ENCODE peak calls at places on chromosomes 6 and 20, in six cellular contexts. N is neuronal stem cell, B is mesendoderm, Q is IMR-90, M is H1, W is mesenchymal stem cell. Y is an unnamed sample.

GRCh38 chr6:35023091-35023490 is 118.0 kb downstream of the TCP11 start:
- DNase-seq in B (no peak), M (no peak), W (no peak), Q (no peak), N (no peak), Y (no peak)

GRCh38 chr20:57008217-57008616 is 258.2 kb downstream of the BMP7 start:
- DNase-seq in N (no peak), M (no peak), W (no peak), Q (no peak), B (no peak), Y (no peak)

GRCh38 chr20:4573564-4574355 is 147.9 kb upstream of the PRND start:
- DNase-seq in W (peak), Q (peak), B (no peak), M (no peak), N (no peak), Y (no peak)

GRCh38 chr20:60365063-60365640 is 406.9 kb downstream of the CDH26 start:
- DNase-seq in N (no peak), B (peak), Q (no peak), M (peak), W (no peak), Y (peak)

GRCh38 chr6:152863618-152864326 is 113.2 kb downstream of the VIP start:
- DNase-seq in M (peak), W (peak), N (peak), Q (peak), B (peak), Y (peak)

GRCh38 chr20:31670371-31671228 is 32.9 kb downstream of the COX4I2 start:
- DNase-seq in M (no peak), W (peak), N (no peak), Q (peak), B (peak), Y (no peak)

GRCh38 chr20:62192635-62193034 is 9.8 kb downstream of the MTG2 start:
- DNase-seq in N (no peak), B (no peak), Q (no peak), M (no peak), W (no peak), Y (no peak)

GRCh38 chr6:158414900-158415299 is 102.6 kb downstream of the TULP4 start:
- DNase-seq in W (peak), B (no peak), Q (peak), M (no peak), N (no peak), Y (no peak)

GRCh38 chr6:113120577-113121285 is 736.4 kb upstream of the MARCKS start:
- DNase-seq in B (peak), W (peak), Q (peak), N (no peak), M (no peak), Y (no peak)

GRCh38 chr6:28648035-28648877 is 122.6 kb downstream of the GPX5 start:
- DNase-seq in W (peak), M (peak), B (peak), Q (peak), N (peak), Y (peak)

GRCh38 chr20:54103067-54103761 is 32.8 kb upstream of the BCAS1 start:
- DNase-seq in Q (peak), W (peak), N (peak), B (peak), M (peak), Y (peak)

GRCh38 chr6:127366281-127367022 is 23.0 kb upstream of the ECHDC1 start:
- DNase-seq in M (no peak), W (peak), N (no peak), B (peak), Q (peak), Y (peak)

GRCh38 chr6:47146426-47147174 is 104.5 kb upstream of the ADGRF1 start:
- DNase-seq in W (peak), M (no peak), B (peak), N (no peak), Q (peak), Y (no peak)

GRCh38 chr6:18262812-18263560 is 1.3 kb downstream of the DEK start:
- DNase-seq in N (no peak), W (peak), Q (peak), B (peak), M (no peak), Y (no peak)

GRCh38 chr20:15937179-15937578 is 636.1 kb downstream of the KIF16B start:
- DNase-seq in B (no peak), N (peak), M (no peak), Q (no peak), W (no peak), Y (no peak)

GRCh38 chr6:97186416-97186999 is 96.5 kb downstream of the MMS22L start:
- DNase-seq in Q (peak), M (peak), W (peak), B (peak), N (peak), Y (peak)

GRCh38 chr20:6384368-6384767 is 261.5 kb upstream of the FERMT1 start:
- DNase-seq in W (no peak), N (no peak), B (peak), Q (no peak), M (no peak), Y (no peak)

GRCh38 chr6:19723533-19723932 is 113.6 kb upstream of the ID4 start:
- DNase-seq in M (no peak), Q (peak), W (peak), B (peak), N (no peak), Y (no peak)

GRCh38 chr6:99151634-99152344 is 197.7 kb downstream of the FAXC start:
- DNase-seq in M (peak), B (peak), N (peak), W (peak), Q (peak), Y (peak)

GRCh38 chr20:7856756-7857155 is 83.5 kb downstream of the HAO1 start:
- DNase-seq in Q (peak), M (no peak), N (no peak), W (peak), B (peak), Y (no peak)

GRCh38 chr6:67653561-67653960 is 981.5 kb upstream of the ADGRB3 start:
- DNase-seq in W (no peak), M (no peak), B (no peak), N (no peak), Q (no peak), Y (no peak)

GRCh38 chr6:12345694-12346058 is 55.5 kb downstream of the EDN1 start:
- DNase-seq in W (no peak), Q (no peak), M (no peak), B (no peak), N (no peak), Y (no peak)

GRCh38 chr6:111745186-111745585 is 128.1 kb downstream of the FYN start:
- DNase-seq in Q (peak), W (peak), B (no peak), N (no peak), M (peak), Y (no peak)

GRCh38 chr20:3276400-3277015 is 37.5 kb upstream of the SLC4A11 start:
- DNase-seq in Q (peak), W (peak), B (peak), N (peak), M (no peak), Y (peak)

GRCh38 chr20:7411075-7411474 is 529.2 kb downstream of the HAO1 start:
- DNase-seq in B (peak), M (no peak), N (no peak), Q (no peak), W (no peak), Y (no peak)

GRCh38 chr20:58682656-58683055 is 9.9 kb upstream of the NPEPL1 start:
- DNase-seq in B (no peak), M (no peak), N (no peak), Q (peak), W (peak), Y (no peak)

GRCh38 chr6:170261643-170262480 is 29.0 kb downstream of the DLL1 start:
- DNase-seq in W (no peak), B (no peak), N (no peak), M (no peak), Q (no peak), Y (no peak)

GRCh38 chr6:113271437-113271836 is 585.7 kb upstream of the MARCKS start:
- DNase-seq in B (no peak), Q (no peak), W (no peak), N (no peak), M (no peak), Y (no peak)

DNA sequence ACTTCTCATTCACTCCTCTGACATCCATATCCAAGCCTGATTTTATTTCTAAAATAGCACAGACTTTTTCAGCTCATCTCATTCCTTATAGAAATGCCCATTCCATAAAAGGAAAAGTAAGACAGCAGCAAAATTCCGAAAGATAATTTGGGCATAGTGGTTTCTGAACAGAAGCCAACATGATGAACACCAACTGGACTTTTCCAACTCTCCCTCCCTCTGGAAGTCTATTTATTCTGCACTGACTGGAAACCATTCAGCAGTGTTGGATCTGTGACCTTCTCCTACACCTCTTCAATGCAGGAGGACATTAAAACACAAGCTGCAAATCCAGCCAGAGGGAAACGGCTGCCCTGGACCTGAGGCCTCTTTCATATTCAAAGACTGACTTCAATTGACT is 306.2 kb upstream of the NT5E start:
- DNase-seq in Q (no peak), W (no peak), M (no peak), N (no peak), B (no peak), Y (no peak)
- H2BK15ac ChIP-seq in Q (no peak), W (no peak), M (no peak), N (no peak), B (no peak), Y (no peak)

DNA sequence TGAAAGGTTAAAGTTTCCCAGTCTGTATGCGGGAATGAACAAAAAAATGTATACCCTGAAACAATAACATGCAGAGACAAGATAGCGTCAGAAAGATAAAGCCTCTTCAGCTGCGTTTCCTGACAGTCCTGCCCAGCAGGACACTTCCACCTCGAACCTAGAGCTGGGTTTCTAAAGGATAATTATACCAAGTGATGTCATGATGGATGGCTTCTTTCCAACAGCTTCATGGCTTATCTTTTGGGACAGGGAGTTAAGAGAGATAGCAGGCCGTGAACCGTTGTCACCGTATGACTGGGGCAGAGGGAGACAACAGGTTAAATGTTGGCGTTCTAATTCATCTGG is 267.6 kb upstream of the SGK1 start:
- DNase-seq in M (no peak), W (no peak), B (peak), N (no peak), Q (no peak), Y (no peak)
- H2BK15ac ChIP-seq in M (no peak), W (no peak), B (no peak), N (no peak), Q (peak), Y (no peak)

DNA sequence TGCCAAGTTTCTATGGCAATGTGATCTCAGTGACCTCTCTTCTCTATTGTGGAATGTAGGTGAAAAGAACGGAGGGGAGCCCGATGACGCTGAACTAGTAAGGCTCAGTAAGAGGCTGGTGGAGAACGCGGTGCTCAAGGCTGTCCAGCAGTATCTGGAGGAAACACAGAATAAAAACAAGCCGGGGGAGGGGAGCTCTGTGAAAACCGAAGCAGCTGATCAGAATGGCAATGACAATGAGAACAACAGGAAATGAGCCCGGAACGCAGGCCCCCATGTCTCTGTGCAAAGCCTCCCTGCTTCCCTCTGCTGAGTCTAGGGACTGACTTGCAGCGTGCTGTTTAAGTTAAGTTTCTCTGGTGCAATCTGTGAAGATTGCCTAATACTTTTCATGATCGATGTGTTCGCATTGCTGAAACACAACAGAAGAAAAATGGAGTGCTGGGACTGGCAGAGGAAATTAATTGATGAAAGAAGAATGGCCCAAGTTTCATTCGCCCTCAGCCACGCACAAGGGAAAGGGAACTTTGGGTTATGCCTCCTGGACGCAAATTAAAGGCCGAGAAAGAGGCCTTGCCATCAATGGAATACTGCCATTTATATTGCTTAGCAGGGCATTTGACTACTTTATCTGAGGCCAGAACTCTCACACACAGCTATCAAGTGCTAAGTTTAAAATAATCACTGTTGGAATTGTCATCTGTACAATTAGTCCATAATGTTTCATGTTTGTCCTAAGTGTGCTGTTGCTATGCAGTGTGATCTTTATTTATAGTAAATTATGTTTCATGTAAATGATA is 146.4 kb downstream of the AKAP7 start:
- DNase-seq in B (peak), Q (peak), M (no peak), N (peak), W (peak), Y (peak)
- H2BK15ac ChIP-seq in B (no peak), Q (no peak), M (no peak), N (no peak), W (no peak), Y (no peak)

GRCh38 chr20:18496740-18497592 is at the start of gene RBBP9:
- DNase-seq in M (peak), N (peak), B (peak), W (peak), Q (peak), Y (peak)
- H2BK15ac ChIP-seq in M (no peak), N (no peak), B (no peak), W (no peak), Q (peak), Y (no peak)

DNA sequence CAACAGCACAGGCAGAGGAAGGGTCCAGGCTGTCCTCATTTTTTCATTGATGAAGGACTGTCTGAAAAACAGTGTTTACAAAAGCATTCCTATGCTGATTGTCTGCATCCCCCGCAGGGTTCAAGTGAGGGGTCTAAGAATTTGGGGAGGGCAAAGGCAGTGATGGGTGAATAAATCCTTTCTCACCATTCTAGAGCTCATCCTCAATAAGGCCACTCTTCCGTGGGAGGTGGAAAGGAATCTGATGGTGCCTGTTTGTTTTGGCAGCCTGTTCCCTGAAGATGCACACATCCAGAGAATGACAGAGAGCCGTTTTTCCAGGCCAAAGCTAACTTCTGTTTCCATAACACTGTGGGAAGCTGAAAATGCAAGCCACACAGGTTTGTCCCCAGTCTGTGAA is 164.5 kb downstream of the MOXD1 start:
- DNase-seq in Q (peak), N (peak), W (no peak), B (peak), M (no peak), Y (no peak)
- H2BK15ac ChIP-seq in Q (peak), N (no peak), W (no peak), B (no peak), M (no peak), Y (no peak)

GRCh38 chr6:163823577-163823976 is 409.1 kb downstream of the QKI start:
- DNase-seq in M (no peak), B (no peak), Q (no peak), N (no peak), W (no peak), Y (no peak)
- H2BK15ac ChIP-seq in M (no peak), B (no peak), Q (no peak), N (no peak), W (no peak), Y (no peak)

Y was measured in H9.